ENCODE peak calls at places on chromosome 16, in ten cellular contexts. One of them, this sample, is unnamed.

GRCh38 chr16:68246121-68246520 is 948 bp downstream of the PLA2G15 start:
- DNase-seq in heart right ventricle: no peak
- DNase-seq in NAMALWA: no peak
- DNase-seq in T-helper 1 cell: no peak
- DNase-seq in H9: no peak
- DNase-seq in neural crest cell: no peak
- DNase-seq in germinal center: no peak
- DNase-seq in SJCRH30: no peak
- DNase-seq in Right ventricle myocardium superior: no peak
- DNase-seq in hypothalamus: no peak
- DNase-seq in this sample: no peak

GRCh38 chr16:86566601-86566965 is at the start of gene FOXC2:
- DNase-seq in heart right ventricle: peak
- DNase-seq in NAMALWA: no peak
- DNase-seq in T-helper 1 cell: no peak
- DNase-seq in H9: peak
- DNase-seq in neural crest cell: peak
- DNase-seq in germinal center: peak
- DNase-seq in SJCRH30: peak
- DNase-seq in Right ventricle myocardium superior: peak
- DNase-seq in hypothalamus: peak
- DNase-seq in this sample: peak

GRCh38 chr16:87581867-87582220 is 20.5 kb upstream of the JPH3 start:
- DNase-seq in heart right ventricle: peak
- DNase-seq in NAMALWA: no peak
- DNase-seq in T-helper 1 cell: no peak
- DNase-seq in H9: no peak
- DNase-seq in neural crest cell: no peak
- DNase-seq in germinal center: no peak
- DNase-seq in SJCRH30: peak
- DNase-seq in Right ventricle myocardium superior: peak
- DNase-seq in hypothalamus: no peak
- DNase-seq in this sample: peak

GRCh38 chr16:46974352-46974751 is 878 bp upstream of the DNAJA2 start:
- DNase-seq in heart right ventricle: no peak
- DNase-seq in NAMALWA: peak
- DNase-seq in T-helper 1 cell: no peak
- DNase-seq in H9: no peak
- DNase-seq in neural crest cell: no peak
- DNase-seq in germinal center: peak
- DNase-seq in SJCRH30: peak
- DNase-seq in Right ventricle myocardium superior: no peak
- DNase-seq in hypothalamus: no peak
- DNase-seq in this sample: no peak

GRCh38 chr16:28927815-28928214 is 2.8 kb upstream of the RABEP2 start:
- DNase-seq in heart right ventricle: no peak
- DNase-seq in NAMALWA: no peak
- DNase-seq in T-helper 1 cell: no peak
- DNase-seq in H9: no peak
- DNase-seq in neural crest cell: no peak
- DNase-seq in germinal center: no peak
- DNase-seq in SJCRH30: no peak
- DNase-seq in Right ventricle myocardium superior: no peak
- DNase-seq in hypothalamus: no peak
- DNase-seq in this sample: no peak

GRCh38 chr16:28977703-28978641 is 3.4 kb downstream of the SPNS1 start:
- DNase-seq in heart right ventricle: no peak
- DNase-seq in NAMALWA: peak
- DNase-seq in T-helper 1 cell: no peak
- DNase-seq in H9: peak
- DNase-seq in neural crest cell: no peak
- DNase-seq in germinal center: peak
- DNase-seq in SJCRH30: no peak
- DNase-seq in Right ventricle myocardium superior: no peak
- DNase-seq in hypothalamus: no peak
- DNase-seq in this sample: no peak

GRCh38 chr16:29192329-29193247 is 207.7 kb downstream of the LAT start:
- DNase-seq in heart right ventricle: no peak
- DNase-seq in NAMALWA: peak
- DNase-seq in T-helper 1 cell: no peak
- DNase-seq in H9: peak
- DNase-seq in neural crest cell: no peak
- DNase-seq in germinal center: no peak
- DNase-seq in SJCRH30: peak
- DNase-seq in Right ventricle myocardium superior: peak
- DNase-seq in hypothalamus: no peak
- DNase-seq in this sample: no peak

GRCh38 chr16:72934661-72935403 is 113.1 kb downstream of the ZFHX3 start:
- DNase-seq in heart right ventricle: no peak
- DNase-seq in NAMALWA: no peak
- DNase-seq in T-helper 1 cell: no peak
- DNase-seq in H9: no peak
- DNase-seq in neural crest cell: no peak
- DNase-seq in germinal center: no peak
- DNase-seq in SJCRH30: no peak
- DNase-seq in Right ventricle myocardium superior: no peak
- DNase-seq in hypothalamus: no peak
- DNase-seq in this sample: no peak

GRCh38 chr16:16025214-16025968 is 76.0 kb downstream of the ABCC1 start:
- DNase-seq in heart right ventricle: peak
- DNase-seq in NAMALWA: no peak
- DNase-seq in T-helper 1 cell: no peak
- DNase-seq in H9: no peak
- DNase-seq in neural crest cell: no peak
- DNase-seq in germinal center: no peak
- DNase-seq in SJCRH30: no peak
- DNase-seq in Right ventricle myocardium superior: no peak
- DNase-seq in hypothalamus: no peak
- DNase-seq in this sample: no peak

GRCh38 chr16:88789593-88789992 is 4.6 kb upstream of the PIEZO1 start:
- DNase-seq in heart right ventricle: no peak
- DNase-seq in NAMALWA: no peak
- DNase-seq in T-helper 1 cell: no peak
- DNase-seq in H9: no peak
- DNase-seq in neural crest cell: no peak
- DNase-seq in germinal center: no peak
- DNase-seq in SJCRH30: peak
- DNase-seq in Right ventricle myocardium superior: no peak
- DNase-seq in hypothalamus: no peak
- DNase-seq in this sample: no peak

GRCh38 chr16:20074089-20074956 is 633 bp upstream of the GPR139 start:
- DNase-seq in heart right ventricle: no peak
- DNase-seq in NAMALWA: no peak
- DNase-seq in T-helper 1 cell: no peak
- DNase-seq in H9: no peak
- DNase-seq in neural crest cell: no peak
- DNase-seq in germinal center: no peak
- DNase-seq in SJCRH30: no peak
- DNase-seq in Right ventricle myocardium superior: no peak
- DNase-seq in hypothalamus: no peak
- DNase-seq in this sample: no peak

GRCh38 chr16:69889295-69889964 is 61.7 kb upstream of the CLEC18A start:
- DNase-seq in heart right ventricle: no peak
- DNase-seq in NAMALWA: no peak
- DNase-seq in T-helper 1 cell: no peak
- DNase-seq in H9: no peak
- DNase-seq in neural crest cell: no peak
- DNase-seq in germinal center: no peak
- DNase-seq in SJCRH30: no peak
- DNase-seq in Right ventricle myocardium superior: no peak
- DNase-seq in hypothalamus: no peak
- DNase-seq in this sample: no peak

GRCh38 chr16:85028638-85029412 is 1.2 kb downstream of the KIAA0513 start:
- DNase-seq in heart right ventricle: peak
- DNase-seq in NAMALWA: peak
- DNase-seq in T-helper 1 cell: peak
- DNase-seq in H9: no peak
- DNase-seq in neural crest cell: no peak
- DNase-seq in germinal center: peak
- DNase-seq in SJCRH30: peak
- DNase-seq in Right ventricle myocardium superior: peak
- DNase-seq in hypothalamus: no peak
- DNase-seq in this sample: peak

GRCh38 chr16:14249291-14250032 is 178.3 kb downstream of the MRTFB start:
- DNase-seq in heart right ventricle: peak
- DNase-seq in NAMALWA: peak
- DNase-seq in T-helper 1 cell: no peak
- DNase-seq in H9: no peak
- DNase-seq in neural crest cell: peak
- DNase-seq in germinal center: peak
- DNase-seq in SJCRH30: peak
- DNase-seq in Right ventricle myocardium superior: no peak
- DNase-seq in hypothalamus: no peak
- DNase-seq in this sample: peak

GRCh38 chr16:65746941-65747340 is 619.5 kb upstream of the CDH5 start:
- DNase-seq in heart right ventricle: no peak
- DNase-seq in NAMALWA: no peak
- DNase-seq in T-helper 1 cell: no peak
- DNase-seq in H9: no peak
- DNase-seq in neural crest cell: no peak
- DNase-seq in germinal center: no peak
- DNase-seq in SJCRH30: no peak
- DNase-seq in Right ventricle myocardium superior: no peak
- DNase-seq in hypothalamus: no peak
- DNase-seq in this sample: no peak

GRCh38 chr16:27428035-27428785 is 26.2 kb downstream of the IL21R start:
- DNase-seq in heart right ventricle: peak
- DNase-seq in NAMALWA: peak
- DNase-seq in T-helper 1 cell: no peak
- DNase-seq in H9: peak
- DNase-seq in neural crest cell: no peak
- DNase-seq in germinal center: no peak
- DNase-seq in SJCRH30: no peak
- DNase-seq in Right ventricle myocardium superior: no peak
- DNase-seq in hypothalamus: no peak
- DNase-seq in this sample: no peak

GRCh38 chr16:69890114-69890890 is 60.8 kb upstream of the CLEC18A start:
- DNase-seq in heart right ventricle: peak
- DNase-seq in NAMALWA: no peak
- DNase-seq in T-helper 1 cell: no peak
- DNase-seq in H9: peak
- DNase-seq in neural crest cell: peak
- DNase-seq in germinal center: no peak
- DNase-seq in SJCRH30: peak
- DNase-seq in Right ventricle myocardium superior: peak
- DNase-seq in hypothalamus: peak
- DNase-seq in this sample: peak

GRCh38 chr16:27526169-27526568 is 23.5 kb downstream of the GTF3C1 start:
- DNase-seq in heart right ventricle: peak
- DNase-seq in NAMALWA: peak
- DNase-seq in T-helper 1 cell: no peak
- DNase-seq in H9: no peak
- DNase-seq in neural crest cell: no peak
- DNase-seq in germinal center: no peak
- DNase-seq in SJCRH30: peak
- DNase-seq in Right ventricle myocardium superior: peak
- DNase-seq in hypothalamus: no peak
- DNase-seq in this sample: no peak

GRCh38 chr16:641326-642188 is at the start of gene MCRIP2:
- DNase-seq in heart right ventricle: peak
- DNase-seq in NAMALWA: peak
- DNase-seq in T-helper 1 cell: peak
- DNase-seq in H9: peak
- DNase-seq in neural crest cell: peak
- DNase-seq in germinal center: peak
- DNase-seq in SJCRH30: peak
- DNase-seq in Right ventricle myocardium superior: peak
- DNase-seq in hypothalamus: peak
- DNase-seq in this sample: peak

GRCh38 chr16:89319883-89320716 is 102.6 kb downstream of the ZNF778 start:
- DNase-seq in heart right ventricle: no peak
- DNase-seq in NAMALWA: no peak
- DNase-seq in T-helper 1 cell: no peak
- DNase-seq in H9: peak
- DNase-seq in neural crest cell: no peak
- DNase-seq in germinal center: no peak
- DNase-seq in SJCRH30: peak
- DNase-seq in Right ventricle myocardium superior: peak
- DNase-seq in hypothalamus: no peak
- DNase-seq in this sample: peak

GRCh38 chr16:66131156-66131807 is 235.2 kb upstream of the CDH5 start:
- DNase-seq in heart right ventricle: no peak
- DNase-seq in NAMALWA: no peak
- DNase-seq in T-helper 1 cell: no peak
- DNase-seq in H9: no peak
- DNase-seq in neural crest cell: no peak
- DNase-seq in germinal center: no peak
- DNase-seq in SJCRH30: peak
- DNase-seq in Right ventricle myocardium superior: no peak
- DNase-seq in hypothalamus: no peak
- DNase-seq in this sample: no peak

GRCh38 chr16:63050391-63050790 is 1014.2 kb upstream of the CDH8 start:
- DNase-seq in heart right ventricle: no peak
- DNase-seq in NAMALWA: no peak
- DNase-seq in T-helper 1 cell: no peak
- DNase-seq in H9: no peak
- DNase-seq in neural crest cell: no peak
- DNase-seq in germinal center: no peak
- DNase-seq in SJCRH30: no peak
- DNase-seq in Right ventricle myocardium superior: no peak
- DNase-seq in hypothalamus: no peak
- DNase-seq in this sample: no peak

GRCh38 chr16:12089492-12090161 is 113.1 kb downstream of the SNX29 start:
- DNase-seq in heart right ventricle: peak
- DNase-seq in NAMALWA: peak
- DNase-seq in T-helper 1 cell: no peak
- DNase-seq in H9: peak
- DNase-seq in neural crest cell: no peak
- DNase-seq in germinal center: peak
- DNase-seq in SJCRH30: no peak
- DNase-seq in Right ventricle myocardium superior: peak
- DNase-seq in hypothalamus: no peak
- DNase-seq in this sample: no peak

GRCh38 chr16:1082952-1083675 is 10.6 kb downstream of the SSTR5 start:
- DNase-seq in heart right ventricle: no peak
- DNase-seq in NAMALWA: no peak
- DNase-seq in T-helper 1 cell: no peak
- DNase-seq in H9: no peak
- DNase-seq in neural crest cell: no peak
- DNase-seq in germinal center: no peak
- DNase-seq in SJCRH30: no peak
- DNase-seq in Right ventricle myocardium superior: no peak
- DNase-seq in hypothalamus: no peak
- DNase-seq in this sample: no peak

GRCh38 chr16:49216593-49216992 is 65.0 kb downstream of the CBLN1 start:
- DNase-seq in heart right ventricle: no peak
- DNase-seq in NAMALWA: no peak
- DNase-seq in T-helper 1 cell: no peak
- DNase-seq in H9: peak
- DNase-seq in neural crest cell: no peak
- DNase-seq in germinal center: no peak
- DNase-seq in SJCRH30: no peak
- DNase-seq in Right ventricle myocardium superior: no peak
- DNase-seq in hypothalamus: no peak
- DNase-seq in this sample: no peak

GRCh38 chr16:21156767-21157467 is 1.6 kb upstream of the LDAF1 start:
- DNase-seq in heart right ventricle: peak
- DNase-seq in NAMALWA: peak
- DNase-seq in T-helper 1 cell: no peak
- DNase-seq in H9: peak
- DNase-seq in neural crest cell: peak
- DNase-seq in germinal center: peak
- DNase-seq in SJCRH30: peak
- DNase-seq in Right ventricle myocardium superior: no peak
- DNase-seq in hypothalamus: peak
- DNase-seq in this sample: peak

GRCh38 chr16:25030420-25031131 is 15.4 kb upstream of the ARHGAP17 start:
- DNase-seq in heart right ventricle: no peak
- DNase-seq in NAMALWA: peak
- DNase-seq in T-helper 1 cell: no peak
- DNase-seq in H9: no peak
- DNase-seq in neural crest cell: no peak
- DNase-seq in germinal center: no peak
- DNase-seq in SJCRH30: no peak
- DNase-seq in Right ventricle myocardium superior: no peak
- DNase-seq in hypothalamus: no peak
- DNase-seq in this sample: no peak

GRCh38 chr16:69201291-69201690 is 14.3 kb downstream of the SNTB2 start:
- DNase-seq in heart right ventricle: no peak
- DNase-seq in NAMALWA: no peak
- DNase-seq in T-helper 1 cell: no peak
- DNase-seq in H9: no peak
- DNase-seq in neural crest cell: no peak
- DNase-seq in germinal center: no peak
- DNase-seq in SJCRH30: no peak
- DNase-seq in Right ventricle myocardium superior: no peak
- DNase-seq in hypothalamus: no peak
- DNase-seq in this sample: no peak